ENCODE peak calls at places on chromosome 17, in five cellular contexts. One of them, this sample, is unnamed.

GRCh38 chr17:78796134-78796900 is 14.2 kb upstream of the CYTH1 start:
- DNase-seq in H1: no peak
- DNase-seq in mesenchymal stem cell: no peak
- DNase-seq in trophoblast cell: no peak
- DNase-seq in H9: no peak
- DNase-seq in this sample: no peak

GRCh38 chr17:79005063-79005861 is 4.3 kb downstream of the CANT1 start:
- DNase-seq in trophoblast cell: no peak
- DNase-seq in H9: no peak
- DNase-seq in H1: no peak
- DNase-seq in mesenchymal stem cell: no peak
- DNase-seq in this sample: no peak

GRCh38 chr17:19291646-19292376 is 54.6 kb downstream of the EPN2 start:
- DNase-seq in mesenchymal stem cell: no peak
- DNase-seq in H9: no peak
- DNase-seq in H1: no peak
- DNase-seq in trophoblast cell: no peak
- DNase-seq in this sample: no peak

GRCh38 chr17:56976941-56977570 is 875 bp upstream of the SCPEP1 start:
- DNase-seq in H1: no peak
- DNase-seq in trophoblast cell: no peak
- DNase-seq in H9: no peak
- DNase-seq in mesenchymal stem cell: peak
- DNase-seq in this sample: no peak

GRCh38 chr17:29005936-29006438 is at the start of gene SEZ6:
- DNase-seq in H9: peak
- DNase-seq in H1: peak
- DNase-seq in mesenchymal stem cell: peak
- DNase-seq in trophoblast cell: peak
- DNase-seq in this sample: peak

GRCh38 chr17:38421224-38421841 is 6.9 kb upstream of the ARHGAP23 start:
- DNase-seq in mesenchymal stem cell: no peak
- DNase-seq in H9: peak
- DNase-seq in trophoblast cell: no peak
- DNase-seq in H1: no peak
- DNase-seq in this sample: no peak

GRCh38 chr17:18963126-18964017 is 11.4 kb downstream of the SLC5A10 start:
- DNase-seq in H9: no peak
- DNase-seq in trophoblast cell: no peak
- DNase-seq in mesenchymal stem cell: no peak
- DNase-seq in H1: no peak
- DNase-seq in this sample: no peak

GRCh38 chr17:27206447-27206846 is 87.5 kb upstream of the WSB1 start:
- DNase-seq in H9: no peak
- DNase-seq in trophoblast cell: no peak
- DNase-seq in mesenchymal stem cell: peak
- DNase-seq in H1: no peak
- DNase-seq in this sample: no peak

GRCh38 chr17:32783602-32784001 is 93.3 kb downstream of the MYO1D start:
- DNase-seq in mesenchymal stem cell: peak
- DNase-seq in H1: no peak
- DNase-seq in H9: no peak
- DNase-seq in trophoblast cell: no peak
- DNase-seq in this sample: peak

GRCh38 chr17:70314506-70314905 is 145.2 kb downstream of the KCNJ2 start:
- DNase-seq in mesenchymal stem cell: no peak
- DNase-seq in trophoblast cell: no peak
- DNase-seq in H1: no peak
- DNase-seq in H9: no peak
- DNase-seq in this sample: no peak

GRCh38 chr17:72683506-72684404 is 408.7 kb downstream of the SLC39A11 start:
- DNase-seq in mesenchymal stem cell: peak
- DNase-seq in trophoblast cell: peak
- DNase-seq in H1: no peak
- DNase-seq in H9: no peak
- DNase-seq in this sample: no peak

GRCh38 chr17:1559743-1560581 is 2.6 kb downstream of the PITPNA start:
- DNase-seq in H1: no peak
- DNase-seq in mesenchymal stem cell: no peak
- DNase-seq in trophoblast cell: no peak
- DNase-seq in H9: no peak
- DNase-seq in this sample: no peak

GRCh38 chr17:59511726-59512125 is 53.7 kb upstream of the DHX40 start:
- DNase-seq in H1: no peak
- DNase-seq in trophoblast cell: no peak
- DNase-seq in mesenchymal stem cell: no peak
- DNase-seq in H9: no peak
- DNase-seq in this sample: no peak

GRCh38 chr17:1182831-1183578 is 3.2 kb upstream of the ABR start:
- DNase-seq in mesenchymal stem cell: no peak
- DNase-seq in trophoblast cell: no peak
- DNase-seq in H9: no peak
- DNase-seq in H1: no peak
- DNase-seq in this sample: no peak

GRCh38 chr17:57957120-57957850 is 2.1 kb upstream of the CUEDC1 start:
- DNase-seq in trophoblast cell: no peak
- DNase-seq in H9: peak
- DNase-seq in H1: peak
- DNase-seq in mesenchymal stem cell: no peak
- DNase-seq in this sample: no peak

GRCh38 chr17:5297245-5297644 is 15.2 kb downstream of the RABEP1 start:
- DNase-seq in mesenchymal stem cell: no peak
- DNase-seq in trophoblast cell: no peak
- DNase-seq in H1: no peak
- DNase-seq in H9: no peak
- DNase-seq in this sample: no peak

GRCh38 chr17:5950871-5951270 is 119.3 kb upstream of the WSCD1 start:
- DNase-seq in trophoblast cell: no peak
- DNase-seq in H9: no peak
- DNase-seq in H1: no peak
- DNase-seq in mesenchymal stem cell: no peak
- DNase-seq in this sample: no peak

GRCh38 chr17:9356488-9356911 is 219.1 kb downstream of the STX8 start:
- DNase-seq in trophoblast cell: no peak
- DNase-seq in mesenchymal stem cell: no peak
- DNase-seq in H9: no peak
- DNase-seq in H1: no peak
- DNase-seq in this sample: no peak

GRCh38 chr17:74820037-74820436 is 39.6 kb downstream of the GRIN2C start:
- DNase-seq in mesenchymal stem cell: no peak
- DNase-seq in trophoblast cell: no peak
- DNase-seq in H9: no peak
- DNase-seq in H1: no peak
- DNase-seq in this sample: no peak

GRCh38 chr17:37094391-37094790 is 145.6 kb downstream of the AATF start:
- DNase-seq in H1: no peak
- DNase-seq in H9: no peak
- DNase-seq in trophoblast cell: no peak
- DNase-seq in mesenchymal stem cell: no peak
- DNase-seq in this sample: no peak

GRCh38 chr17:33438578-33438977 is 145.5 kb upstream of the ASIC2 start:
- DNase-seq in mesenchymal stem cell: no peak
- DNase-seq in trophoblast cell: no peak
- DNase-seq in H9: no peak
- DNase-seq in H1: no peak
- DNase-seq in this sample: no peak

GRCh38 chr17:9072626-9073339 is 51.5 kb downstream of the NTN1 start:
- DNase-seq in trophoblast cell: no peak
- DNase-seq in H9: peak
- DNase-seq in H1: no peak
- DNase-seq in mesenchymal stem cell: no peak
- DNase-seq in this sample: no peak

GRCh38 chr17:72600934-72601333 is 480.1 kb downstream of the SOX9 start:
- DNase-seq in H9: no peak
- DNase-seq in H1: no peak
- DNase-seq in mesenchymal stem cell: no peak
- DNase-seq in trophoblast cell: peak
- DNase-seq in this sample: no peak

GRCh38 chr17:35314415-35315216 is 58.8 kb downstream of the SLFN11 start:
- DNase-seq in mesenchymal stem cell: no peak
- DNase-seq in H9: peak
- DNase-seq in H1: peak
- DNase-seq in trophoblast cell: no peak
- DNase-seq in this sample: no peak

GRCh38 chr17:83006515-83007455 is 72.6 kb upstream of the METRNL start:
- DNase-seq in H9: no peak
- DNase-seq in trophoblast cell: no peak
- DNase-seq in mesenchymal stem cell: no peak
- DNase-seq in H1: no peak
- DNase-seq in this sample: no peak
- H3K9ac ChIP-seq in H9: no peak
- H3K9ac ChIP-seq in trophoblast cell: no peak
- H3K9ac ChIP-seq in mesenchymal stem cell: peak
- H3K9ac ChIP-seq in H1: no peak
- H3K9ac ChIP-seq in this sample: no peak

DNA sequence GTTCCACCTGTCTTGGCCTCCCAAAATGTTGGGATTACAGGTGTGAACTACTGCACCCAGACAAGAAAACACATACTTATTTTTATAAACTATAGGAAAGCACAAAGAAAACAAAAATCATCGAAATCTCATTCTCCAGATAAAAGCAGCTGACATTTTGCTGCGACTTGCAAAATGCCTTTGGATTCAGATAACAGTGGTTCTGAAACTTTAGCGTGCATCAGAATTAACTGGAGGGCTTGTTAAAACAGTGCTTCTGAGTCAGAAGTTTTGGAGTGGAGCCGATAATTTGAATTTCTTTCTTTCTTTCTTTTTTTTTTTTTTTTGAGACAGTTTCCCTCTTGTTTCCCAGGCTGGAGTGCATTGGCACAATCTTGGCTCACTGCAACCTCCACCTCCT is 17.7 kb upstream of the GJD3 start:
- DNase-seq in mesenchymal stem cell: no peak
- DNase-seq in trophoblast cell: no peak
- DNase-seq in H9: no peak
- DNase-seq in H1: no peak
- DNase-seq in this sample: no peak
- H2BK12ac ChIP-seq in mesenchymal stem cell: no peak
- H2BK12ac ChIP-seq in trophoblast cell: no peak
- H2BK12ac ChIP-seq in H9: no peak
- H2BK12ac ChIP-seq in H1: no peak
- H2BK12ac ChIP-seq in this sample: no peak

DNA sequence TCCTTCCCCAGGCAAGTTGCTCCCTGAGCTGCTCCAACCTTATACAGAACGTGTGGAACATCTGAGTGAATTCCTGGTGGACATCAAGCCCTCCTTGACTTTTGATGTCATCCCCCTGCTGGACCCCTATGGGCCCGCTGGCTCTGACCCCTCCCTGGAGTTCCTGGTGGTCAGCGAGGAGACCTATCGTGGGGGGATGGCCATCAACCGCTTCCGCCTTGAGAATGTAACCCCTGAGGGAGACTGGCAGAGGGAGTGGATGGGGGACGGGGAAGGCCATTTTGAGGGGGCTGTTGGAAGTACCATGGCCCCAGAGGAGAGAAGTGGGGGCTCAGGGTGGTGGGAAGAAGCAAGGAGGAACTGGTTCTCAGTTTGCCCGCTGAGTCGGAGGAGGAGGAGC is 2.0 kb downstream of the COASY start:
- DNase-seq in mesenchymal stem cell: no peak
- DNase-seq in H1: no peak
- DNase-seq in trophoblast cell: no peak
- DNase-seq in H9: no peak
- DNase-seq in this sample: no peak
- H3K9ac ChIP-seq in mesenchymal stem cell: peak
- H3K9ac ChIP-seq in H1: no peak
- H3K9ac ChIP-seq in trophoblast cell: no peak
- H3K9ac ChIP-seq in H9: no peak
- H3K9ac ChIP-seq in this sample: no peak

GRCh38 chr17:81167194-81167524 is 1.1 kb upstream of the AATK start:
- DNase-seq in mesenchymal stem cell: no peak
- DNase-seq in H1: no peak
- DNase-seq in trophoblast cell: no peak
- DNase-seq in H9: no peak
- DNase-seq in this sample: no peak

GRCh38 chr17:81169870-81170309 is 3.9 kb upstream of the AATK start:
- DNase-seq in trophoblast cell: no peak
- DNase-seq in mesenchymal stem cell: no peak
- DNase-seq in H9: no peak
- DNase-seq in H1: no peak
- DNase-seq in this sample: no peak

GRCh38 chr17:81165246-81166032 is at the start of gene PVALEF:
- DNase-seq in H9: peak
- DNase-seq in mesenchymal stem cell: peak
- DNase-seq in H1: peak
- DNase-seq in trophoblast cell: no peak
- DNase-seq in this sample: peak

GRCh38 chr17:81166033-81166472 is at the start of gene AATK:
- DNase-seq in H1: no peak
- DNase-seq in mesenchymal stem cell: no peak
- DNase-seq in trophoblast cell: no peak
- DNase-seq in H9: no peak
- DNase-seq in this sample: no peak

DNA sequence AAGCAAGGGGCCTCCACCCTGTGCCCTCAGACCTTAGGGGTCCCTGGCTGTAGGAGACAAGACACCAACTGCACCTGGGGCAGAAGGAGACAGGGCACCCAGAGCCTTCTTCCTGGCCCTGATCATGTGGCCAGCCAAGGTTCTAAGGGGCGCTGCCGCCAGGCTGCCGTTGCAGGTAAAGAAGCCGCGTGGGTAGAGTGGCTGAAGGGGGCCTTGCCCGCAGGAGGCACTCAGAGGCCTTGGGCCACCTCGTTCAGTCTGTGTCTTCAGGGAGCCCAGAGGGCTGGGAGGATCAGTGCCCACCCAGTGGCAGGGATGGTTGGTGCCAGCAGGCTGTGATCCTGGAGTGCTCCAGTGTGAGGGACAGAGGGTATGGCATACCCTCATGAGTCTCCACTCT is 1.6 kb upstream of the AATK start:
- DNase-seq in mesenchymal stem cell: no peak
- DNase-seq in H9: no peak
- DNase-seq in trophoblast cell: no peak
- DNase-seq in H1: no peak
- DNase-seq in this sample: no peak
- H2BK12ac ChIP-seq in mesenchymal stem cell: no peak
- H2BK12ac ChIP-seq in H9: no peak
- H2BK12ac ChIP-seq in trophoblast cell: no peak
- H2BK12ac ChIP-seq in H1: no peak
- H2BK12ac ChIP-seq in this sample: no peak

DNA sequence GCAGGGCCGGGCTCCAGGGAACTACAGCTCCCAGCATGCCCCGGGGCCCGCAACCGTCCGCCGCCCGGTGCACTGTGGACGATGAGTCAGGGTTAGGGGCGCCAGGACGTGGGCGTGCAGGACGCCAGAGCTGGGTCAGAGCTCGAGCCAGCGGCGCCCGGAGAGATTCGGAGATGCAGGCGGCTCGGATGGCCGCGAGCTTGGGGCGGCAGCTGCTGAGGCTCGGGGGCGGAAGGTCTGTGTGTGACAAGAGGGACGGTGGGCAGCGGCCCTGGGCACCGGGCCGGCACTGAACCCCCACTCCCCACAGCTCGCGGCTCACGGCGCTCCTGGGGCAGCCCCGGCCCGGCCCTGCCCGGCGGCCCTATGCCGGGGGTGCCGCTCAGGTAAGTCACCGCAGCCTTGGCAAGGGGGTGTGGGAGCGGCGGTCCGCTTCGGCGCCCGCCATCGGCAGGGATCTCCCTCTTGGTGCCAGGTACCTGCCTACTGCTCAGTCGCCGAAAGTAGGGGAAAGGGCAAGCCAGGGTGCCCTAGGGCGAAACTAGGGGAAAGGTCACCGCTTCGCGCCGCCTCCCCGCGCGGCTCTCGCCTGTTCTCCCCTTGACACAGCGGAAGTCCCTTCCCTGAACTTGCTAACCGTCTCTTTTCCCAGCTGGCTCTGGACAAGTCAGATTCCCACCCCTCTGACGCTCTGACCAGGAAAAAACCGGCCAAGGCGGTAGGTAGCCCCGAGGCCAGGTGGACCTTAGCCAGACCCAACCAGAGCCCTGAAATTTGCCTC is at the start of the genes ACADVL and DLG4:
- DNase-seq in H1: peak
- DNase-seq in trophoblast cell: peak
- DNase-seq in H9: peak
- DNase-seq in mesenchymal stem cell: peak
- DNase-seq in this sample: peak
- H3K9ac ChIP-seq in H1: peak
- H3K9ac ChIP-seq in trophoblast cell: peak
- H3K9ac ChIP-seq in H9: peak
- H3K9ac ChIP-seq in mesenchymal stem cell: peak
- H3K9ac ChIP-seq in this sample: peak

This sample was measured in neuronal stem cell.